ENCODE peak calls at places on chromosome 3, in ten cellular contexts. F is activated CD8-positive, alpha-beta memory T cell treated with anti-CD3 and anti-CD28 coated beads for 1 hour; V is NCI-H1092; T is heart left ventricle; R is NT2/D1; W is GM23248; D is RPMI7951; J is EL; G is dorsolateral prefrontal cortex; N is GM18507. C is an unnamed sample.

GRCh38 chr3:160016972-160017371 is 28.3 kb downstream of the IL12A start:
- DNase-seq in N (no peak), F (no peak), J (peak), W (no peak), T (no peak), D (peak), V (no peak), R (no peak), G (no peak), C (no peak)

GRCh38 chr3:53084310-53085001 is 38.6 kb upstream of the SFMBT1 start:
- DNase-seq in J (no peak), G (no peak), W (peak), R (no peak), V (no peak), D (peak), T (peak), N (no peak), F (no peak), C (no peak)

GRCh38 chr3:173893835-173894234 is 496.3 kb downstream of the NLGN1 start:
- DNase-seq in N (no peak), W (peak), R (no peak), T (no peak), V (no peak), F (no peak), D (no peak), G (no peak), J (no peak), C (no peak)

GRCh38 chr3:25897019-25897418 is 107.1 kb downstream of the OXSM start:
- DNase-seq in N (peak), V (no peak), W (peak), F (no peak), G (no peak), J (peak), R (no peak), T (no peak), D (peak), C (peak)

GRCh38 chr3:100063929-100064461 is 50.3 kb downstream of the FILIP1L start:
- DNase-seq in W (peak), D (peak), N (no peak), T (no peak), G (no peak), J (peak), V (no peak), R (no peak), F (no peak), C (no peak)

GRCh38 chr3:108271626-108272025 is 24.7 kb upstream of the HHLA2 start:
- DNase-seq in W (peak), D (no peak), G (no peak), T (no peak), R (no peak), N (no peak), J (no peak), F (no peak), V (no peak), C (no peak)

GRCh38 chr3:182592747-182593146 is 200.6 kb upstream of the ATP11B start:
- DNase-seq in T (no peak), J (no peak), D (no peak), F (no peak), R (no peak), W (no peak), N (no peak), G (no peak), V (no peak), C (peak)

GRCh38 chr3:159818997-159819500 is 169.6 kb upstream of the IL12A start:
- DNase-seq in N (no peak), F (no peak), G (no peak), R (no peak), T (no peak), D (no peak), W (no peak), V (no peak), J (no peak), C (no peak)

GRCh38 chr3:114307222-114307840 is 13.5 kb downstream of the TIGIT start:
- DNase-seq in W (no peak), R (no peak), J (no peak), N (peak), V (no peak), D (no peak), F (no peak), T (no peak), G (no peak), C (no peak)

GRCh38 chr3:192867645-192868044 is 50.0 kb downstream of the MB21D2 start:
- DNase-seq in V (no peak), J (no peak), F (no peak), R (no peak), T (peak), G (no peak), W (no peak), D (no peak), N (no peak), C (no peak)

GRCh38 chr3:16024548-16024947 is 149.9 kb upstream of the GALNT15 start:
- DNase-seq in W (no peak), G (no peak), J (no peak), R (no peak), D (no peak), T (no peak), V (no peak), N (no peak), F (no peak), C (no peak)

C was measured in colonic mucosa.